ENCODE peak calls at places on chromosomes 13 and 19, in six cellular contexts. One of them, this sample, is unnamed.

GRCh38 chr19:1503089-1503924 is 9.5 kb downstream of the ADAMTSL5 start:
- DNase-seq in sigmoid colon: peak; percentile 69
- DNase-seq in HL-60: peak; percentile 40
- DNase-seq in GM12892: peak; percentile 67
- DNase-seq in GM23338: peak; percentile 85
- DNase-seq in breast epithelium: no peak
- DNase-seq in this sample: peak; percentile 74

GRCh38 chr13:48542581-48543341 is 9.9 kb upstream of the RCBTB2 start:
- DNase-seq in sigmoid colon: peak; percentile 81
- DNase-seq in HL-60: no peak
- DNase-seq in GM12892: no peak
- DNase-seq in GM23338: peak; percentile 64
- DNase-seq in breast epithelium: no peak
- DNase-seq in this sample: no peak

GRCh38 chr13:113083402-113084061 is 22.1 kb upstream of the F7 start:
- DNase-seq in sigmoid colon: no peak
- DNase-seq in HL-60: no peak
- DNase-seq in GM12892: no peak
- DNase-seq in GM23338: no peak
- DNase-seq in breast epithelium: no peak
- DNase-seq in this sample: no peak

GRCh38 chr19:3275583-3276340 is 51.3 kb downstream of the CELF5 start:
- DNase-seq in sigmoid colon: no peak
- DNase-seq in HL-60: peak; percentile 48
- DNase-seq in GM12892: peak; percentile 93
- DNase-seq in GM23338: peak; percentile 96
- DNase-seq in breast epithelium: peak; percentile 77
- DNase-seq in this sample: peak; percentile 94

GRCh38 chr13:62293081-62293480 is 877.4 kb upstream of the PCDH20 start:
- DNase-seq in sigmoid colon: no peak
- DNase-seq in HL-60: no peak
- DNase-seq in GM12892: no peak
- DNase-seq in GM23338: no peak
- DNase-seq in breast epithelium: no peak
- DNase-seq in this sample: no peak

GRCh38 chr13:91745962-91746361 is 347.5 kb downstream of the GPC5 start:
- DNase-seq in sigmoid colon: no peak
- DNase-seq in HL-60: no peak
- DNase-seq in GM12892: no peak
- DNase-seq in GM23338: no peak
- DNase-seq in breast epithelium: no peak
- DNase-seq in this sample: no peak

GRCh38 chr13:41458939-41459753 is 1.8 kb downstream of the RGCC start:
- DNase-seq in sigmoid colon: peak; percentile 65
- DNase-seq in HL-60: peak; percentile 93
- DNase-seq in GM12892: no peak
- DNase-seq in GM23338: peak; percentile 70
- DNase-seq in breast epithelium: no peak
- DNase-seq in this sample: peak; percentile 41

GRCh38 chr13:25037057-25037813 is 58.7 kb upstream of the PABPC3 start:
- DNase-seq in sigmoid colon: no peak
- DNase-seq in HL-60: peak; percentile 61
- DNase-seq in GM12892: no peak
- DNase-seq in GM23338: peak; percentile 90
- DNase-seq in breast epithelium: no peak
- DNase-seq in this sample: no peak

GRCh38 chr13:48222358-48223015 is 10.5 kb upstream of the ITM2B start:
- DNase-seq in sigmoid colon: peak; percentile 73
- DNase-seq in HL-60: peak; percentile 42
- DNase-seq in GM12892: no peak
- DNase-seq in GM23338: no peak
- DNase-seq in breast epithelium: no peak
- DNase-seq in this sample: no peak

GRCh38 chr13:25811506-25811905 is 240.3 kb downstream of the SHISA2 start:
- DNase-seq in sigmoid colon: no peak
- DNase-seq in HL-60: no peak
- DNase-seq in GM12892: no peak
- DNase-seq in GM23338: no peak
- DNase-seq in breast epithelium: no peak
- DNase-seq in this sample: no peak

GRCh38 chr13:27583645-27584044 is 36.7 kb downstream of the LNX2 start:
- DNase-seq in sigmoid colon: no peak
- DNase-seq in HL-60: peak; percentile 12
- DNase-seq in GM12892: no peak
- DNase-seq in GM23338: no peak
- DNase-seq in breast epithelium: no peak
- DNase-seq in this sample: no peak

GRCh38 chr19:4829001-4829712 is 2.4 kb downstream of the TICAM1 start:
- DNase-seq in sigmoid colon: no peak
- DNase-seq in HL-60: peak; percentile 69
- DNase-seq in GM12892: peak; percentile 27
- DNase-seq in GM23338: no peak
- DNase-seq in breast epithelium: no peak
- DNase-seq in this sample: no peak

GRCh38 chr19:48644839-48645651 is 942 bp downstream of the CA11 start:
- DNase-seq in sigmoid colon: peak; percentile 93
- DNase-seq in HL-60: peak; percentile 72
- DNase-seq in GM12892: peak; percentile 62
- DNase-seq in GM23338: peak; percentile 92
- DNase-seq in breast epithelium: no peak
- DNase-seq in this sample: no peak

GRCh38 chr19:4365341-4365740 is 22.0 kb downstream of the MPND start:
- DNase-seq in sigmoid colon: no peak
- DNase-seq in HL-60: no peak
- DNase-seq in GM12892: no peak
- DNase-seq in GM23338: no peak
- DNase-seq in breast epithelium: no peak
- DNase-seq in this sample: no peak

GRCh38 chr19:18086590-18087138 is at the start of gene IL12RB1:
- DNase-seq in sigmoid colon: no peak
- DNase-seq in HL-60: no peak
- DNase-seq in GM12892: peak; percentile 52
- DNase-seq in GM23338: no peak
- DNase-seq in breast epithelium: no peak
- DNase-seq in this sample: peak; percentile 56
- TF ChIP-seq POLR2AphosphoS5 in sigmoid colon: no peak
- TF ChIP-seq POLR2AphosphoS5 in HL-60: no peak
- TF ChIP-seq POLR2AphosphoS5 in GM12892: peak; percentile 65
- TF ChIP-seq POLR2AphosphoS5 in GM23338: no peak
- TF ChIP-seq POLR2AphosphoS5 in breast epithelium: no peak
- TF ChIP-seq POLR2AphosphoS5 in this sample: peak; percentile 58

GRCh38 chr19:11181488-11181887 is 15.9 kb downstream of the KANK2 start:
- DNase-seq in sigmoid colon: no peak
- DNase-seq in HL-60: no peak
- DNase-seq in GM12892: no peak
- DNase-seq in GM23338: no peak
- DNase-seq in breast epithelium: no peak
- DNase-seq in this sample: no peak
- TF ChIP-seq POLR2AphosphoS5 in sigmoid colon: no peak
- TF ChIP-seq POLR2AphosphoS5 in HL-60: no peak
- TF ChIP-seq POLR2AphosphoS5 in GM12892: no peak
- TF ChIP-seq POLR2AphosphoS5 in GM23338: no peak
- TF ChIP-seq POLR2AphosphoS5 in breast epithelium: no peak
- TF ChIP-seq POLR2AphosphoS5 in this sample: no peak

GRCh38 chr13:40438999-40439797 is 227.2 kb downstream of the FOXO1 start:
- DNase-seq in sigmoid colon: no peak
- DNase-seq in HL-60: no peak
- DNase-seq in GM12892: no peak
- DNase-seq in GM23338: no peak
- DNase-seq in breast epithelium: no peak
- DNase-seq in this sample: no peak

GRCh38 chr13:40442826-40443225 is 223.6 kb downstream of the FOXO1 start:
- DNase-seq in sigmoid colon: no peak
- DNase-seq in HL-60: no peak
- DNase-seq in GM12892: no peak
- DNase-seq in GM23338: no peak
- DNase-seq in breast epithelium: no peak
- DNase-seq in this sample: no peak

GRCh38 chr13:40442191-40442590 is 224.2 kb downstream of the FOXO1 start:
- DNase-seq in sigmoid colon: no peak
- DNase-seq in HL-60: no peak
- DNase-seq in GM12892: no peak
- DNase-seq in GM23338: no peak
- DNase-seq in breast epithelium: no peak
- DNase-seq in this sample: no peak

GRCh38 chr13:40439928-40440327 is 226.5 kb downstream of the FOXO1 start:
- DNase-seq in sigmoid colon: no peak
- DNase-seq in HL-60: no peak
- DNase-seq in GM12892: no peak
- DNase-seq in GM23338: no peak
- DNase-seq in breast epithelium: no peak
- DNase-seq in this sample: no peak

GRCh38 chr13:40440990-40441820 is 225.2 kb downstream of the FOXO1 start:
- DNase-seq in sigmoid colon: peak; percentile 92
- DNase-seq in HL-60: no peak
- DNase-seq in GM12892: no peak
- DNase-seq in GM23338: no peak
- DNase-seq in breast epithelium: peak; percentile 73
- DNase-seq in this sample: no peak
- TF ChIP-seq POLR2AphosphoS5 in sigmoid colon: peak; percentile 14
- TF ChIP-seq POLR2AphosphoS5 in HL-60: no peak
- TF ChIP-seq POLR2AphosphoS5 in GM12892: no peak
- TF ChIP-seq POLR2AphosphoS5 in GM23338: no peak
- TF ChIP-seq POLR2AphosphoS5 in breast epithelium: peak; percentile 37
- TF ChIP-seq POLR2AphosphoS5 in this sample: no peak

GRCh38 chr19:10292789-10293636 is 3.3 kb downstream of the ICAM5 start:
- DNase-seq in sigmoid colon: no peak
- DNase-seq in HL-60: no peak
- DNase-seq in GM12892: no peak
- DNase-seq in GM23338: peak; percentile 65
- DNase-seq in breast epithelium: no peak
- DNase-seq in this sample: no peak

GRCh38 chr19:10295305-10295846 is 5.6 kb downstream of the ICAM5 start:
- DNase-seq in sigmoid colon: no peak
- DNase-seq in HL-60: no peak
- DNase-seq in GM12892: peak; percentile 82
- DNase-seq in GM23338: peak; percentile 78
- DNase-seq in breast epithelium: no peak
- DNase-seq in this sample: peak; percentile 87

GRCh38 chr19:10293637-10294367 is 4.0 kb downstream of the ICAM5 start:
- DNase-seq in sigmoid colon: no peak
- DNase-seq in HL-60: no peak
- DNase-seq in GM12892: no peak
- DNase-seq in GM23338: peak; percentile 41
- DNase-seq in breast epithelium: no peak
- DNase-seq in this sample: no peak

GRCh38 chr19:10295847-10296591 is 6.3 kb downstream of the ICAM5 start:
- DNase-seq in sigmoid colon: no peak
- DNase-seq in HL-60: no peak
- DNase-seq in GM12892: no peak
- DNase-seq in GM23338: peak; percentile 75
- DNase-seq in breast epithelium: no peak
- DNase-seq in this sample: no peak

DNA sequence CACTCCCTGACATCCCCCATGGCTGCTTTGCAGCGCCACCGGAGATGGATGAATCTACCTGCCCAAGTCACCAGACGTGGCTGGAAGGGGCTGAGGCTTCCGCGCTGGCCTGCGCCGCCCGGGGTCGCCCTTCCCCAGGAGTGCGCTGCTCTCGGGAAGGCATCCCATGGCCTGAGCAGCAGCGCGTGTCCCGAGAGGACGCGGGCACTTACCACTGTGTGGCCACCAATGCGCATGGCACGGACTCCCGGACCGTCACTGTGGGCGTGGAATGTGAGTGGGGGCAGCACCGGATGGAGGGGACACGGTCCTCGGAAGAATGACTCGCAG is 4.6 kb downstream of the ICAM5 start:
- DNase-seq in sigmoid colon: no peak
- DNase-seq in HL-60: no peak
- DNase-seq in GM12892: no peak
- DNase-seq in GM23338: peak; percentile 56
- DNase-seq in breast epithelium: no peak
- DNase-seq in this sample: no peak
- TF ChIP-seq POLR2AphosphoS5 in sigmoid colon: no peak
- TF ChIP-seq POLR2AphosphoS5 in HL-60: no peak
- TF ChIP-seq POLR2AphosphoS5 in GM12892: no peak
- TF ChIP-seq POLR2AphosphoS5 in GM23338: no peak
- TF ChIP-seq POLR2AphosphoS5 in breast epithelium: no peak
- TF ChIP-seq POLR2AphosphoS5 in this sample: no peak

This sample was measured in GM12891.